ENCODE peak calls at places on chromosomes 5 and 9, in five cellular contexts. N is HCT116; I is effector memory CD4-positive, alpha-beta T cell; F is heart left ventricle; W is body of pancreas. V is an unnamed sample. For H3K27me3, the result is how much of the 10 kb centered on the place peaks cover.

GRCh38 chr5:103511554-103511885 is 51.1 kb downstream of the NUDT12 start:
- DNase-seq in F (no peak), I (no peak), W (no peak), N (no peak), V (no peak)

GRCh38 chr5:32068561-32068960 is 105.6 kb downstream of the GOLPH3 start:
- DNase-seq in F (no peak), N (no peak), I (no peak), W (no peak), V (no peak)

GRCh38 chr9:68791169-68791568 is 86.1 kb downstream of the PIP5K1B start:
- DNase-seq in I (no peak), F (no peak), W (no peak), N (no peak), V (no peak)

GRCh38 chr5:116360008-116360853 is 214.4 kb downstream of the SEMA6A start:
- DNase-seq in F (peak), I (no peak), W (peak), N (no peak), V (peak)

GRCh38 chr9:650362-650761 is 191.1 kb upstream of the DMRT1 start:
- DNase-seq in I (no peak), F (no peak), W (no peak), N (no peak), V (peak)

GRCh38 chr5:123719004-123719403 is 207.0 kb downstream of the CSNK1G3 start:
- DNase-seq in F (no peak), W (no peak), N (no peak), I (no peak), V (no peak)

GRCh38 chr5:77003246-77003645 is 27.0 kb upstream of the AGGF1 start:
- DNase-seq in I (no peak), N (no peak), F (no peak), W (no peak), V (peak)

GRCh38 chr9:124349675-124350484 is 65.4 kb downstream of the PSMB7 start:
- DNase-seq in I (no peak), F (no peak), N (no peak), W (no peak), V (no peak)

GRCh38 chr5:6730807-6731206 is 17.6 kb downstream of the TENT4A start:
- DNase-seq in I (no peak), W (no peak), N (no peak), F (no peak), V (no peak)

GRCh38 chr9:108162664-108163063 is 673.1 kb upstream of the KLF4 start:
- DNase-seq in F (no peak), N (no peak), W (no peak), I (no peak), V (peak)

GRCh38 chr9:101711330-101711941 is 27.0 kb downstream of the GRIN3A start:
- DNase-seq in F (no peak), I (no peak), W (no peak), N (no peak), V (peak)

GRCh38 chr9:112838342-112838741 is 52.3 kb downstream of the SLC46A2 start:
- DNase-seq in W (no peak), N (no peak), F (no peak), I (no peak), V (no peak)

GRCh38 chr5:124433170-124433569 is 313.3 kb downstream of the ZNF608 start:
- DNase-seq in I (no peak), N (no peak), F (no peak), W (no peak), V (no peak)

GRCh38 chr5:144205141-144205551 is 34.5 kb downstream of the KCTD16 start:
- DNase-seq in N (no peak), I (no peak), W (peak), F (no peak), V (peak)

GRCh38 chr5:133794771-133795391 is 173.5 kb downstream of the C5orf15 start:
- DNase-seq in W (no peak), I (no peak), N (no peak), F (no peak), V (no peak)

GRCh38 chr5:21685536-21685935 is 1167.6 kb downstream of the CDH12 start:
- DNase-seq in N (no peak), F (no peak), W (no peak), I (no peak), V (peak)

GRCh38 chr5:112691758-112692157 is 45.9 kb upstream of the APC start:
- DNase-seq in I (no peak), W (peak), F (no peak), N (no peak), V (no peak)

GRCh38 chr5:127878174-127878750 is 175.1 kb downstream of the CCDC192 start:
- DNase-seq in I (no peak), N (peak), F (peak), W (peak), V (peak)

GRCh38 chr5:32909207-32909606 is 198.1 kb downstream of the NPR3 start:
- DNase-seq in I (no peak), N (no peak), W (no peak), F (no peak), V (no peak)

GRCh38 chr5:41537581-41537980 is 27.2 kb upstream of the PLCXD3 start:
- DNase-seq in I (no peak), F (no peak), W (no peak), N (no peak), V (no peak)

GRCh38 chr5:151740336-151740942 is 18.0 kb downstream of the ATOX1 start:
- DNase-seq in F (peak), W (peak), I (peak), N (no peak), V (peak)

GRCh38 chr9:98332405-98332831 is 77.0 kb upstream of the TBC1D2 start:
- DNase-seq in N (no peak), F (no peak), I (no peak), W (no peak), V (peak)

GRCh38 chr9:106482733-106483132 is 380.2 kb upstream of the ZNF462 start:
- DNase-seq in F (no peak), W (no peak), I (no peak), N (no peak), V (no peak)

GRCh38 chr5:150213530-150213929 is 23.7 kb downstream of the SLC6A7 start:
- DNase-seq in N (no peak), F (peak), I (no peak), W (no peak), V (no peak)

GRCh38 chr5:35230043-35230611 is at the start of gene PRLR:
- DNase-seq in W (peak), N (no peak), F (peak), I (no peak), V (peak)
- H3K27me3 ChIP-seq in W (under half), N (under half), F (under half), I (under half), V (under half)

GRCh38 chr9:89317282-89317681 is 1.0 kb upstream of the SECISBP2 start:
- DNase-seq in F (no peak), W (no peak), I (no peak), N (no peak), V (no peak)

GRCh38 chr9:89312154-89312616 is 1.2 kb downstream of the CKS2 start:
- DNase-seq in W (no peak), I (no peak), N (no peak), F (no peak), V (peak)

GRCh38 chr9:89313842-89314241 is 2.8 kb downstream of the CKS2 start:
- DNase-seq in W (no peak), N (no peak), F (no peak), I (no peak), V (no peak)

GRCh38 chr9:89315482-89315881 is 2.8 kb upstream of the SECISBP2 start:
- DNase-seq in I (no peak), F (no peak), N (no peak), W (no peak), V (no peak)

DNA sequence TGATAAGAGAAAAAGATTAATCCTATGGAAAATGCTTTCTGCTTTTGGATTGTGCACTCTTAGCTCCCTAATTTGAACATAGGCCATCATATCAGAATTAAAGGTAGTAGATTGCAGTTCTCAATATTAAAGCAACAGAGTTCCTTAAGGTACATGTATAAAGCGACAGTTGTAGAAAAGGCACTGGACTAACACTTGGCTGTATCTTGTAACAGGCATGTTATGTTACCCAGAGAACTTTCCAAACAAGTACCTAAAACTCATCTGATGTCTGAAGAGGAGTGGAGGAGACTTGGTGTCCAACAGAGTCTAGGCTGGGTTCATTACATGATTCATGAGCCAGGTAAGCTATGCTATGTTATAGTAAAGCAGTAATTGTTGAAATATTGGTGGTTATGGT is 3.3 kb upstream of the SECISBP2 start:
- DNase-seq in N (no peak), F (no peak), W (no peak), I (no peak), V (no peak)
- H3K4me3 ChIP-seq in N (no peak), F (no peak), W (no peak), I (no peak), V (peak)

DNA sequence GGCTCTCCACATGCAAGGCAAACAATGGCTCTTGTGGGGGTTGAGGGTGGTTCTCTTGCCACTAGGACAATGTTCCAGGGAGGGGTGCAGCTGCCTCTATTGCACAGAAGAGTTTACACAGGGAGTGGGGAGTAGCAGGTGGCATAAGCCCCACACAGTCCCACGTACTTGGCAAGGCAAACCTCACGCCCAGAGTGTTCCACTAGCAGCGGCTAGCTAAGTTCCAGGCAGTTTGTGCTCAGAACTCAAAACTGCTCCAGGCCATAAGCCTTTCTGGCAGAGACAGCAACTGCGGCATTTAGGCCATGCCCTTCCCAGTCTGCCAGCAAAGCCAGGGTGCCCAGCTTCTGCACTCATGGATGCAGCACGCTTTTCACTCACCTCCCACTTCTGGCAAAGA is 29.0 kb upstream of the BTNL3 start:
- DNase-seq in I (no peak), F (no peak), W (peak), N (no peak), V (no peak)
- H3K27me3 ChIP-seq in I (under half), F (under half), W (under half), N (under half), V (under half)

GRCh38 chr9:109496126-109496707 is 1.9 kb downstream of the PTPN3 start:
- DNase-seq in W (no peak), I (no peak), F (no peak), N (no peak), V (no peak)
- H3K4me3 ChIP-seq in W (no peak), I (no peak), F (no peak), N (no peak), V (no peak)

DNA sequence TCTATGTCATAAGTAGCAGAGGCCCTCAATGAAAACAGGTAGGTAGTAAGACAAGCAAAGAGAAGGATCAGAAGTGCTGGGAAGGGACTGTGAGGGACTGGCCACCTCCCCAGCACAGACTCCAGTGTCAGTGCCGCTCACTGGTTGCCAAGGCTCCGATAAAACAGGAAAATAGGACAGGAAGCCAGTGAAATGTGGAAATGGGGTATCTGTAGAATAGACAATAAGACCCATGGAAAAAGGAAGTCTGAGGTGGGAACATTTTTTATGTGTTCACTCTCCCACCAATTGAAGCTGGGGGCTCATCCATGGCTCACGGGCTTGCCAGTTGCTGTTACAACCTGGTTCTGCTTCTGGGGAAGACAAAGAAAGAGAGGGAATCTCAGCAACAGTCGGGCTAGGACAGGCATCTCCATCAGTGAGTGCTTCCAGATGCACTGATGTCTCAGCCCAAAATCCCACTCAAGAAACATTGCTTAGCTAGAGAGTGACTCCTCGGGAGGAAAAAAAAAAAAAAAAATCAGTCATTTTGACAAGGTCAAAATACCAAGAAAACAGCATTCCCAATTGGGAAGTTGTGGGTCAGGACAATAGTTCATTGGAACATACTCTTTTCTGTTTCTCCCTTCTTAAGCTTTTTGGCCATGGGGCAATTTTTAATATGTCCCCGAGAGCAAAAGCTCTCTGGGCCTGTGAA is 27.6 kb upstream of the NFIB start:
- DNase-seq in I (no peak), F (no peak), W (no peak), N (no peak), V (no peak)
- H3K27me3 ChIP-seq in I (under half), F (under half), W (under half), N (under half), V (half or more)

GRCh38 chr9:114258218-114258617 is 64.7 kb upstream of the ORM1 start:
- DNase-seq in F (no peak), I (no peak), N (no peak), W (no peak), V (no peak)

GRCh38 chr9:114261987-114262386 is 60.9 kb upstream of the ORM1 start:
- DNase-seq in I (no peak), N (no peak), F (no peak), W (no peak), V (no peak)

GRCh38 chr9:114259800-114260523 is 62.9 kb upstream of the ORM1 start:
- DNase-seq in I (no peak), W (no peak), F (no peak), N (no peak), V (no peak)

GRCh38 chr9:114258866-114259799 is 63.8 kb upstream of the ORM1 start:
- DNase-seq in F (no peak), N (no peak), W (no peak), I (no peak), V (no peak)

DNA sequence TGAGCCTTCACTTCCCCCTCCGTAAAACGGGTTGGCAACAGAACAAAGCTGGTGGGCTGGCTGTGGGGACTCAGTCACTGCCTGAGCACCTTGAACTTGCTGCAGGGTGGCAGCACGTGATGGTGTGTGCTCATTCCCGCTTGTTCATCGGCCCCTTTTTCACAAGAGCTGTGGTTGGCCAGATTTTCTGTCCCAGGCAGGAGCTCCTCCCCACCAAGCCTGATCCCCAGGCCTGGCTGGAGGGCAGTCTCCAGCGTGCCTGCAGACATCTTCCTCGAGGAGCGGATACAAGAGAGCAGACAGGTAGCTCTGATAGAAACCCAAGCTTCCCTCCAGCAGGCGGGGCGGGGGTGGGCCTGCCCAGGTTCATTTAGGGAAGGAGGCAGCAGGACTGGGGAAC is 61.9 kb upstream of the ORM1 start:
- DNase-seq in I (no peak), F (no peak), N (no peak), W (no peak), V (no peak)
- H3K4me3 ChIP-seq in I (no peak), F (no peak), N (no peak), W (no peak), V (no peak)

DNA sequence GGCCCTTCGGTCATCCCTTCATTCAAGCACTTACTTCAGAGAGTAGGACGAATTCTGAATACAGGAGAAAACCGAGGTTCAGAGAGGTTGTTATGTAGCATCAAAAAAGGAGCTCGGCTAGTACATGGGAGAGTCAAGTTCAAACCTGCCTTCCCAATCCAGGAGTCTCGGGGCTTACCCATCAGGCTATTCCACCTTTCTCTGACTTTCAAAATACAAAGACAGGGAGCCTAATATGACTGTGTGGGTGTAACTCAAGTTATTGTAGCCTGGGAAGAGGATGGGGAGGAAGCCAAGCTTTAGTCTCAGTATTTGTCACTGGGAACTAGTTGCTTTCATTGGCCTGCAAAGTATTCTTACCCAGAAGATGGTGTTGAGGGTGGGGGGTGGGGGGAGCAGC is 274.8 kb upstream of the PANK3 start:
- DNase-seq in F (no peak), N (no peak), W (no peak), I (no peak), V (no peak)
- H3K27me3 ChIP-seq in F (under half), N (half or more), W (under half), I (under half), V (under half)

GRCh38 chr5:20128346-20128745 is 140.3 kb upstream of the CDH18 start:
- DNase-seq in N (no peak), W (no peak), F (no peak), I (no peak), V (no peak)

DNA sequence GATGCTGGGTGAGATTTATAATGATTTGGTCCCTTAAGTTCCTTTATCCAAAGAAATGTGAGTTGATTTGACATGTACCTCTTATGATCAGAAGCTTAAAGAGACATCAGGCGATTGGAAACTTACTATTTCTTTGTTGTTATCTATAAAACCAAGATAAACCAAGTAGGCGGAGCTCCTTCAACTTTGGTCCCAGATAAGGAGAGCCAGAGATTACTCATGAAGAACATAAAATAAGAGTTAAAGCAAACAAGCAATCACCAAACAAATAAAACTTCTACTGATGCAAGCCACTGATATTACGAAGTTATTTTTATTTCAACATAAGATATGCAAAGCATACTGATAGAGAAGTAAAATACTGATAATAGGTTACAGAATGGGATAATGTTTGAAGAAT is 141.5 kb upstream of the CDH18 start:
- DNase-seq in N (no peak), F (no peak), W (no peak), I (no peak), V (no peak)
- H3K4me3 ChIP-seq in N (no peak), F (no peak), W (no peak), I (no peak), V (no peak)

GRCh38 chr5:159099049-159099760 is 511 bp downstream of the EBF1 start:
- DNase-seq in N (no peak), I (no peak), F (peak), W (no peak), V (peak)
- H3K27me3 ChIP-seq in N (under half), I (under half), F (half or more), W (under half), V (half or more)

GRCh38 chr5:157651623-157652376 is 438 bp downstream of the SOX30 start:
- DNase-seq in N (no peak), W (peak), I (peak), F (peak), V (peak)
- H3K4me3 ChIP-seq in N (no peak), W (no peak), I (peak), F (peak), V (no peak)